ENCODE peak calls at places on chromosomes 4 and X, in four cellular contexts. I is HepG2, K is WTC11, V is K562. R is an unnamed sample.

GRCh38 chrX:108186811-108187210 is 95.2 kb downstream of the ATG4A start:
- DNase-seq in I (peak; percentile 36), K (no peak), V (no peak), R (no peak)

GRCh38 chr4:173958445-173958844 is 325.0 kb downstream of the FBXO8 start:
- DNase-seq in I (no peak), K (no peak), V (no peak), R (no peak)

GRCh38 chrX:45767021-45767491 is 566.4 kb upstream of the DIPK2B start:
- DNase-seq in V (no peak), I (no peak), K (no peak), R (no peak)

GRCh38 chrX:1502241-1502640 is 34.7 kb downstream of the P2RY8 start:
- DNase-seq in K (no peak), I (no peak), V (no peak), R (no peak)

GRCh38 chrX:134601240-134601639 is 57.0 kb downstream of the PLAC1 start:
- DNase-seq in K (no peak), V (no peak), I (no peak), R (no peak)

GRCh38 chrX:23901805-23902204 is 5.9 kb downstream of the APOO start:
- DNase-seq in K (no peak), V (peak; percentile 57), I (peak; percentile 77), R (peak; percentile 42)

GRCh38 chr4:145557720-145558119 is 61.5 kb upstream of the MMAA start:
- DNase-seq in V (peak; percentile 68), I (peak; percentile 58), K (peak; percentile 71), R (peak; percentile 68)

GRCh38 chr4:75037253-75037652 is 104.3 kb downstream of the PARM1 start:
- DNase-seq in V (no peak), I (no peak), K (no peak), R (no peak)

GRCh38 chr4:175758595-175758994 is 53.5 kb downstream of the GPM6A start:
- DNase-seq in V (no peak), I (no peak), K (no peak), R (no peak)

GRCh38 chr4:81355136-81355535 is 116.6 kb downstream of the RASGEF1B start:
- DNase-seq in K (no peak), I (no peak), V (no peak), R (no peak)

GRCh38 chr4:183200453-183200852 is 101.4 kb downstream of the WWC2 start:
- DNase-seq in I (no peak), K (no peak), V (no peak), R (no peak)

GRCh38 chr4:180513076-180513475 is 1730.1 kb upstream of the TENM3 start:
- DNase-seq in I (no peak), K (no peak), V (no peak), R (no peak)

GRCh38 chr4:182699825-182700224 is 217.4 kb downstream of the DCTD start:
- DNase-seq in I (no peak), K (no peak), V (no peak), R (no peak)

GRCh38 chrX:111507931-111508330 is 3.5 kb upstream of the SERTM2 start:
- DNase-seq in I (no peak), V (no peak), K (no peak), R (no peak)

GRCh38 chr4:27357283-27357682 is 496.6 kb downstream of the STIM2 start:
- DNase-seq in K (no peak), V (no peak), I (no peak), R (no peak)

GRCh38 chr4:90542216-90542615 is 415.0 kb downstream of the CCSER1 start:
- DNase-seq in V (no peak), I (no peak), K (no peak), R (no peak)

GRCh38 chr4:7529368-7529923 is 94.7 kb upstream of the PSAPL1 start:
- DNase-seq in I (no peak), V (no peak), K (peak; percentile 30), R (no peak)

GRCh38 chr4:10167201-10167600 is 50.6 kb upstream of the WDR1 start:
- DNase-seq in K (no peak), I (no peak), V (no peak), R (no peak)

GRCh38 chr4:134465417-134465816 is 263.8 kb upstream of the PABPC4L start:
- DNase-seq in I (no peak), V (no peak), K (no peak), R (no peak)

GRCh38 chr4:63717384-63717783 is 691.9 kb downstream of the TECRL start:
- DNase-seq in K (no peak), V (no peak), I (peak; percentile 21), R (peak; percentile 20)

GRCh38 chr4:7389719-7390118 is 45.0 kb downstream of the PSAPL1 start:
- DNase-seq in K (no peak), V (no peak), I (no peak), R (no peak)

GRCh38 chr4:182307746-182308145 is 64.5 kb downstream of the TENM3 start:
- DNase-seq in V (no peak), K (no peak), I (no peak), R (no peak)

GRCh38 chrX:153689654-153690465 is 2.1 kb downstream of the SLC6A8 start:
- DNase-seq in K (peak; percentile 42), I (no peak), V (peak; percentile 69), R (no peak)
- TF ChIP-seq ELF4 in K (no peak), I (no peak), V (no peak), R (no peak)

GRCh38 chr4:119958983-119959382 is 107.7 kb downstream of the MAD2L1 start:
- DNase-seq in K (no peak), I (no peak), V (no peak), R (no peak)

DNA sequence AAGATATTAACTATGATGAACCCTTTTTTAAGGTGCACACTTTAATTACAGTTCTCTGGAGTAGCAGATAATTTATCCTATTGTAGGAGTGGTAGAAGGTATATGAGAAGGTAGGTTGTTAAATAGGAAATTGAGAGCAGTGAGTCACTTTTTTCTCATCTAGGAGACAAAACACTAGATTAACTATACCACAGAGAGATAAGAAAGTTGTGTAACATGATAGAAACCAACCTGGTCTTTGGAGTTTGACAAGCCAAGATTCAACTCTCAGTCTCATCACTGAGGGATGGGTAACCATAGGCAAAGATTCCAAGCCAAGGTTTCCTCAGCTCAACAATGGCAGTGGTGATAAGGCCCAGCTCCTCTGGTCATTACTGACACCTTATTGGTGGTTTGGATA is 104.0 kb downstream of the MAD2L1 start:
- DNase-seq in K (no peak), I (no peak), V (no peak), R (no peak)
- TF ChIP-seq ELF4 in K (no peak), I (no peak), V (no peak), R (no peak)

GRCh38 chr4:55671667-55672066 is 35.6 kb upstream of the NMU start:
- DNase-seq in K (no peak), I (no peak), V (no peak), R (no peak)

GRCh38 chr4:55673424-55673823 is 37.3 kb upstream of the NMU start:
- DNase-seq in I (no peak), K (no peak), V (no peak), R (no peak)

GRCh38 chr4:55670695-55671094 is 34.6 kb upstream of the NMU start:
- DNase-seq in I (no peak), V (peak; percentile 60), K (no peak), R (no peak)

GRCh38 chr4:55675196-55675793 is 39.2 kb upstream of the NMU start:
- DNase-seq in I (no peak), V (no peak), K (no peak), R (no peak)
- TF ChIP-seq ELF4 in I (no peak), V (no peak), K (no peak), R (no peak)

GRCh38 chr4:141642711-141643110 is 6.3 kb downstream of the IL15 start:
- DNase-seq in V (no peak), I (no peak), K (no peak), R (no peak)

GRCh38 chr4:141647982-141648381 is 11.6 kb downstream of the IL15 start:
- DNase-seq in I (no peak), K (no peak), V (no peak), R (no peak)

GRCh38 chr4:141646969-141647368 is 10.6 kb downstream of the IL15 start:
- DNase-seq in K (no peak), V (no peak), I (no peak), R (no peak)

GRCh38 chr4:141643557-141643956 is 7.2 kb downstream of the IL15 start:
- DNase-seq in I (no peak), V (no peak), K (no peak), R (no peak)

GRCh38 chr4:141645611-141646340 is 9.4 kb downstream of the IL15 start:
- DNase-seq in I (no peak), K (no peak), V (no peak), R (no peak)
- TF ChIP-seq ELF4 in I (no peak), K (no peak), V (no peak), R (no peak)

GRCh38 chr4:73891739-73892405 is 22.7 kb downstream of the CXCL1 start:
- DNase-seq in K (no peak), V (no peak), I (no peak), R (no peak)
- TF ChIP-seq ELF4 in K (no peak), V (no peak), I (no peak), R (no peak)

DNA sequence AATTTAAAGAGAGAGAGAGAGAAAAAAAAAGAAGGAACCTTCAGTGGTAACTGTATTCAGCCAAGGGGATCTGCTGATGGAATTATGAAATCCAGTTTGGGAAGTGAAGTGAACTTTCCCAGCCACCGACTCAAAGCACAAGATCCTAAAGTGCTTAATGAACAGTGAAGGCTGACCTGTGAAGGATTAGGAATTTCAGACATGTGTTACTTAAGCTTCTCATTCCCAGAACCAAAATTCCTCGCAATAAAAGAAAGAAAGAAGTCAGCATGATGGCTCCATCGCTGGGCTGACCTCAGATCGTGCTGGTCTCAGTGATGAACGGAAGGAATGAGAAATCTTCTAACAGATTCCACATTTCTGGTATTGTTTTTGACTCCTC is 135.2 kb downstream of the ARSF start:
- DNase-seq in I (no peak), K (no peak), V (no peak), R (no peak)
- TF ChIP-seq ELF4 in I (no peak), K (no peak), V (no peak), R (no peak)